ENCODE peak calls at places on chromosome 1, in eight cellular contexts. Z, J, E, T, X, U, N and H are unnamed samples.

GRCh38 chr1:117655220-117655577 is 49.4 kb downstream of the TENT5C start:
- DNase-seq in Z (no peak), J (no peak), E (no peak), T (peak), N (peak), X (no peak), U (no peak), H (no peak)

GRCh38 chr1:21139601-21140000 is 37.1 kb downstream of the EIF4G3 start:
- DNase-seq in T (peak), X (no peak), N (no peak), Z (peak), U (no peak), E (no peak), J (no peak), H (no peak)

GRCh38 chr1:179588425-179589024 is 3.1 kb upstream of the TDRD5 start:
- DNase-seq in E (no peak), J (no peak), Z (no peak), T (no peak), X (no peak), U (no peak), N (no peak), H (no peak)

GRCh38 chr1:196372896-196373536 is 235.2 kb downstream of the KCNT2 start:
- DNase-seq in X (no peak), Z (no peak), J (peak), T (no peak), U (no peak), N (peak), E (peak), H (no peak)

GRCh38 chr1:202143768-202144509 is 598 bp downstream of the ARL8A start:
- DNase-seq in J (peak), E (peak), X (no peak), T (peak), U (peak), Z (no peak), N (no peak), H (peak)

GRCh38 chr1:205249651-205250050 is 21.9 kb downstream of the TMCC2 start:
- DNase-seq in X (no peak), J (no peak), N (no peak), U (no peak), Z (peak), E (no peak), T (no peak), H (no peak)

GRCh38 chr1:241459186-241459802 is 60.3 kb downstream of the FH start:
- DNase-seq in Z (no peak), J (no peak), N (no peak), T (no peak), X (no peak), U (no peak), E (no peak), H (no peak)

GRCh38 chr1:156006666-156007376 is 13.9 kb downstream of the SSR2 start:
- DNase-seq in T (no peak), N (no peak), X (no peak), E (no peak), J (no peak), Z (no peak), U (no peak), H (no peak)

GRCh38 chr1:107877092-107877491 is 87.9 kb downstream of the VAV3 start:
- DNase-seq in X (no peak), U (no peak), Z (no peak), T (no peak), N (no peak), E (peak), J (no peak), H (no peak)

GRCh38 chr1:36743286-36744005 is 260.7 kb upstream of the CSF3R start:
- DNase-seq in E (no peak), X (no peak), N (no peak), T (no peak), J (no peak), Z (no peak), U (peak), H (no peak)

GRCh38 chr1:227745568-227745967 is 10.3 kb downstream of the SNAP47 start:
- DNase-seq in E (no peak), J (no peak), N (no peak), U (no peak), T (no peak), Z (no peak), X (no peak), H (no peak)

GRCh38 chr1:155193275-155193990 is 14.3 kb downstream of the THBS3 start:
- DNase-seq in E (peak), Z (peak), U (peak), N (peak), J (peak), T (peak), X (no peak), H (peak)

GRCh38 chr1:37474697-37475379 is 458 bp downstream of the ZC3H12A start:
- DNase-seq in X (no peak), T (no peak), J (no peak), Z (peak), N (no peak), U (peak), E (no peak), H (no peak)

GRCh38 chr1:240608707-240609106 is 3.2 kb downstream of the GREM2 start:
- DNase-seq in E (peak), N (peak), T (no peak), X (no peak), J (no peak), Z (no peak), U (no peak), H (no peak)

GRCh38 chr1:181906631-181907030 is 154.9 kb downstream of the ZNF648 start:
- DNase-seq in U (no peak), E (no peak), T (no peak), X (no peak), J (no peak), N (no peak), Z (no peak), H (no peak)

GRCh38 chr1:41454406-41454805 is 30.1 kb downstream of the EDN2 start:
- DNase-seq in U (no peak), X (no peak), E (no peak), J (no peak), Z (no peak), T (peak), N (no peak), H (no peak)

GRCh38 chr1:39395357-39395831 is 96.0 kb upstream of the BMP8A start:
- DNase-seq in T (no peak), Z (no peak), J (no peak), E (peak), X (no peak), N (peak), U (no peak), H (no peak)

GRCh38 chr1:56389813-56390539 is 189.4 kb downstream of the PLPP3 start:
- DNase-seq in J (no peak), N (no peak), X (no peak), Z (no peak), T (no peak), E (no peak), U (no peak), H (no peak)

GRCh38 chr1:186950547-186950946 is 121.8 kb downstream of the PLA2G4A start:
- DNase-seq in E (no peak), N (peak), U (no peak), J (no peak), T (no peak), Z (no peak), X (no peak), H (no peak)

GRCh38 chr1:5598824-5599395 is 393.3 kb downstream of the NPHP4 start:
- DNase-seq in E (no peak), T (no peak), Z (peak), X (no peak), N (no peak), J (no peak), U (no peak), H (no peak)

GRCh38 chr1:155651861-155652661 is 36.5 kb downstream of the YY1AP1 start:
- DNase-seq in X (no peak), N (no peak), J (no peak), Z (no peak), E (peak), T (no peak), U (no peak), H (no peak)

GRCh38 chr1:186057086-186057485 is 318.0 kb downstream of the TPR start:
- DNase-seq in E (no peak), U (no peak), J (no peak), N (no peak), T (no peak), X (no peak), Z (no peak), H (no peak)

GRCh38 chr1:59029366-59029765 is 245.5 kb upstream of the JUN start:
- DNase-seq in X (no peak), T (no peak), N (no peak), U (no peak), E (no peak), J (no peak), Z (no peak), H (no peak)

GRCh38 chr1:221672160-221672762 is 69.6 kb downstream of the DUSP10 start:
- DNase-seq in T (no peak), Z (no peak), N (no peak), E (no peak), J (no peak), U (no peak), X (no peak), H (no peak)

GRCh38 chr1:34684246-34684645 is 70.6 kb upstream of the GJB5 start:
- DNase-seq in U (no peak), X (no peak), J (no peak), N (no peak), T (no peak), Z (no peak), E (peak), H (no peak)

GRCh38 chr1:205396972-205397616 is 24.8 kb downstream of the LEMD1 start:
- DNase-seq in N (peak), X (no peak), Z (peak), U (no peak), T (no peak), J (peak), E (peak), H (no peak)

GRCh38 chr1:170545476-170545875 is 13.5 kb downstream of the GORAB start:
- DNase-seq in E (no peak), T (no peak), N (no peak), Z (no peak), J (no peak), U (no peak), X (no peak), H (no peak)

GRCh38 chr1:2314297-2314802 is 77.0 kb downstream of the MORN1 start:
- DNase-seq in E (no peak), U (peak), N (peak), X (no peak), J (no peak), T (peak), Z (peak), H (no peak)

GRCh38 chr1:150469291-150469690 is 17.9 kb upstream of the TARS2 start:
- DNase-seq in U (no peak), E (no peak), N (no peak), Z (peak), J (no peak), X (no peak), T (no peak), H (no peak)

GRCh38 chr1:218755128-218755527 is 410.0 kb downstream of the TGFB2 start:
- DNase-seq in T (no peak), N (peak), J (no peak), X (no peak), U (no peak), Z (no peak), E (no peak), H (no peak)

GRCh38 chr1:208977012-208977411 is 606.5 kb upstream of the CAMK1G start:
- DNase-seq in N (no peak), T (no peak), J (no peak), X (no peak), E (no peak), Z (no peak), U (no peak), H (no peak)

GRCh38 chr1:26351591-26352337 is 2.2 kb downstream of the CRYBG2 start:
- DNase-seq in N (peak), X (no peak), E (no peak), U (no peak), J (peak), Z (no peak), T (no peak), H (no peak)
- TF ChIP-seq POLR2A in N (no peak), X (peak), E (no peak), U (no peak), J (no peak), Z (no peak), T (no peak), H (no peak)

GRCh38 chr1:9181990-9182783 is 52.4 kb upstream of the H6PD start:
- DNase-seq in N (peak), X (no peak), U (no peak), E (no peak), Z (no peak), J (no peak), T (no peak), H (peak)
- TF ChIP-seq POLR2A in N (peak), X (peak), U (no peak), E (no peak), Z (peak), J (no peak), T (no peak), H (peak)

DNA sequence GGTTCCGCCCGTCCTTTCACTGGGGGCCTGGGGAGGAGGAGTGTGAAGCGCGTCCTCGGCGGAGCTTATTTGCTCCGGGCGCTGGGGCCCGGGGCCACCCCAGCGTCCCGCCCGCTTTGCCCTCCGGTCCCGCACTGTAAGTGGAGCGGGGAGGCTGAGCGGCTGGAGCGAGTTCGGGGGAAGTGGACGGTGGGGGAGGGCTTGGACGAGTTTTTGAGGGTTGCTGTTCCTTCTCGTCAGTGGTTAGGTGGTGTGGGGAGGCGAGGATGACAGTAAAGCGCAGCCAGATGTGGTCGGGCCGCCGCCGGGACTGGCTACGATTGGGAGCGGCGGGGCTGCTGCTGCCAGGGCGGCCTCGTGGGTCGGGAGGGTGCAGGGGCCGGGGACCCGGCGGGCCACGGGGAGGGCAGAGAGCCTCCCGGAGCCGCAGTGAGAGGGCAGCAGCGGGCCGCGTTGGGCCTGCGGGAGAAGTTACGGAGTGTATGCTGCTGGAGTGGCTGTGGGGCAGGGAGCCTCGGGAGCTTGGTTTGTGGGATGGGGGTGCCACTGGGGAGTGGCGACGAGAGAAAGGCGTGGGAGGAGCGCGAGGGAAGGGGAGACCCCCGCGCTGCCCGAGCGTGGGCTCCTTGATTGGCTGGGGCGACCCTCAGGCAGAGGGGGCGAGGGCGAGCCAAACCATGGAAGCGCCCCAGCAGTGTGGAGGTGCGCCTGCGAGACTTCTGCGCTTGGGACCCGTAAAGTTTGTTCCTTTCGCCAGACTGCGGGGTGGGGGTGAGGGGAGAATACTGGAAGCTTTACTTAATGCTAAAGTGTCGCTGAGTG is 2.1 kb downstream of the ADGRL2 start:
- DNase-seq in J (no peak), T (peak), X (no peak), U (peak), Z (peak), N (peak), E (no peak), H (no peak)
- TF ChIP-seq POLR2A in J (no peak), T (no peak), X (no peak), U (no peak), Z (peak), N (no peak), E (no peak), H (no peak)

DNA sequence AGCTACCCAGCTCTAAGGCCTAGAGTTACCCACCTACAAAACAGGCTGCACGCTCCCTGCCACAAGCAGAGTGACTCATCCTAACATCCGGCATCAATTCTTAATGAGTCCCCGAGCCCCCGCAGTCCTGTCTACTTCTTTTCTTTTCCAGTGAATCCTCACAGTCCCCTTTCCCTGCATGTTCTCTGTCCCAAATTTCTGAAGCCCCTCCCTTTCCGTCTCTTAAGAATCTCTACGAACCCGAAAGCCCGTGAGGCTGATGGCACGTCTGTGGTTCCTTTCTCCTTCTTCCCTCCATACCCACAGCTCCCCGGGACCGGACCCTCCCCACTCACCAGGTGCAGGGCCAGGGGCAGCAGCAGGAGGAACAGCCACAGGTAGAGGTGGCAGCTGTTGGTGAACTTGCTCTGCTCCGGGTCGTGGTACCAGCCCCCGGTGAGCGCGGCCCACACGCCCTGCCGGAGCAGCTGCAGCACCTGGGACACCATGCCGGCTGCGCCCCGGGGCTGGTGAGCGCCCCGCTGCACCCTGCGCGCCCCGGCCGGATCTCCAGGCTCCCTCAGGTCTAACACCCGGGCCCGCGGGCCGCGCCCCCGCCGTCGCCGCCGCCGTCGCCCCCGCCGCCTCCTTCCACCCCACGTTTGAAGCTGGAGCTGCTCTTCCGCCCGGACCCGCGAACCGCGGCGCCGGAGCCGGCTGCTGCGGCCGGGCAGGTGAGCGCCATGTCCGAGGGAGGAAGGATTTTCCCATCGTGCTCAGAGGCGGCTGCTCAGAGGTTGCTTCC is at the start of gene PCNX2:
- DNase-seq in T (no peak), X (peak), Z (peak), N (peak), U (peak), J (no peak), E (peak), H (peak)
- TF ChIP-seq POLR2A in T (no peak), X (peak), Z (peak), N (peak), U (no peak), J (no peak), E (no peak), H (peak)

DNA sequence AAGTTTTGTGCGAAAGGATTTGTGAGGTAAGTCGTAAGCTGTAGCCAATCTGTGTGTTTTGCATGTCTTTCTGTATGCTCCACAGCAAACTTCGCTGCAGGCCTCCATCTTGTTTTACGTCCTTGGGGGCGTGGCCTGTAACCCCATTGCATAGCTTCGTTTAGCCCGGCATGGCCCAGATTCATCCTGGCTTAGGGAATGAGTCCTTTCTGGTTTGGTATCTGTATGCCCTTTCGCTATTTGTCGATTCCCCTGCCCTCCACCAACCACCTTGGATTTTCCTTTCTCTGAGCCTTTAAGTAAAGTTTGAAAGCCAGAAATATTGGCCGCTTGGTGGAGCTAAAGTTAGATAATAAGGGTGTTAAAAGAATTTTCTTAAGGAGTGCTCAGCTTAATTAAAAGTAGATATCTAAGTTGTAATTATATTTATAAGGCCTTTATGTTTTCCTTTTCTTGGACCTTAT is 1.1 kb downstream of the THEM4 start:
- DNase-seq in X (no peak), U (no peak), T (no peak), E (peak), N (peak), J (no peak), Z (no peak), H (no peak)
- TF ChIP-seq POLR2A in X (no peak), U (no peak), T (no peak), E (no peak), N (no peak), J (peak), Z (no peak), H (no peak)